ENCODE peak calls at places on chromosomes 2 and 18, in four cellular contexts. N, C, Q and D are unnamed samples.

GRCh38 chr18:68778280-68778875 is 19.5 kb upstream of the CCDC102B start:
- DNase-seq in N (no peak), C (no peak), Q (peak), D (no peak)

GRCh38 chr2:119929537-119929936 is 83.3 kb upstream of the EPB41L5 start:
- DNase-seq in N (no peak), C (no peak), Q (no peak), D (no peak)

GRCh38 chr2:36352024-36352398 is 3.6 kb upstream of the CRIM1 start:
- DNase-seq in N (no peak), C (peak), Q (peak), D (no peak)

GRCh38 chr18:25099838-25100393 is 252.1 kb downstream of the ZNF521 start:
- DNase-seq in N (no peak), C (peak), Q (peak), D (no peak)

GRCh38 chr2:127528487-127528886 is 2.2 kb upstream of the IWS1 start:
- DNase-seq in N (no peak), C (no peak), Q (no peak), D (no peak)

GRCh38 chr2:49045083-49045482 is 109.2 kb downstream of the FSHR start:
- DNase-seq in N (no peak), C (no peak), Q (no peak), D (no peak)

GRCh38 chr2:197888322-197888721 is 83.9 kb downstream of the PLCL1 start:
- DNase-seq in N (no peak), C (no peak), Q (no peak), D (no peak)

GRCh38 chr2:197548582-197548981 is 32.7 kb downstream of the MOB4 start:
- DNase-seq in N (no peak), C (no peak), Q (no peak), D (no peak)

GRCh38 chr2:63763336-63764056 is 78.2 kb upstream of the UGP2 start:
- DNase-seq in N (no peak), C (no peak), Q (peak), D (no peak)

GRCh38 chr2:61853086-61853847 is 593 bp downstream of the FAM161A start:
- DNase-seq in N (no peak), C (no peak), Q (peak), D (no peak)
- TF ChIP-seq CTCF in N (no peak), C (no peak), Q (no peak), D (no peak)

DNA sequence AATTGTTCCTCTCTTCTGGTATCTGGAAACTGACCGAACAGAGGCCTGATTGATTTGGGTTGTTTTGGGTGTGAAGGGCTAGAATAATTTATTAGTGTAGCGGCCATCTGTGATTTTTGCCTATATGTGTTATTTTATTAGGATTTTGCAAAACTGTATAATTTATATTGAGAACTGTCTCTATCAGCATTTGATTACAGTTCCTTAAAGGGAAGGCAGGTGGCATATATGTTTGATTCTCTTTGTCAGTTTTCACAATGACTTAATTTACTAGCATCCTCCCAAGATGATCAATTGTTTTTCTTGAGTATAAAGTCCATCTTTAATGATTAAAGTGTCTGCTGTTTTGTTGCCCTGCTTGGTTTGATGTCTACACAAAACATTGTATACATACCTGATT is 4.5 kb downstream of the NBEAL1 start:
- DNase-seq in N (no peak), C (no peak), Q (no peak), D (no peak)
- TF ChIP-seq CTCF in N (no peak), C (peak), Q (no peak), D (peak)

GRCh38 chr18:59697236-59697932 is at the start of gene CCBE1:
- DNase-seq in N (peak), C (peak), Q (peak), D (peak)
- TF ChIP-seq CTCF in N (peak), C (peak), Q (peak), D (peak)

GRCh38 chr2:229910832-229911412 is 10.9 kb downstream of the TRIP12 start:
- DNase-seq in N (no peak), C (no peak), Q (no peak), D (no peak)
- TF ChIP-seq CTCF in N (peak), C (peak), Q (peak), D (peak)

DNA sequence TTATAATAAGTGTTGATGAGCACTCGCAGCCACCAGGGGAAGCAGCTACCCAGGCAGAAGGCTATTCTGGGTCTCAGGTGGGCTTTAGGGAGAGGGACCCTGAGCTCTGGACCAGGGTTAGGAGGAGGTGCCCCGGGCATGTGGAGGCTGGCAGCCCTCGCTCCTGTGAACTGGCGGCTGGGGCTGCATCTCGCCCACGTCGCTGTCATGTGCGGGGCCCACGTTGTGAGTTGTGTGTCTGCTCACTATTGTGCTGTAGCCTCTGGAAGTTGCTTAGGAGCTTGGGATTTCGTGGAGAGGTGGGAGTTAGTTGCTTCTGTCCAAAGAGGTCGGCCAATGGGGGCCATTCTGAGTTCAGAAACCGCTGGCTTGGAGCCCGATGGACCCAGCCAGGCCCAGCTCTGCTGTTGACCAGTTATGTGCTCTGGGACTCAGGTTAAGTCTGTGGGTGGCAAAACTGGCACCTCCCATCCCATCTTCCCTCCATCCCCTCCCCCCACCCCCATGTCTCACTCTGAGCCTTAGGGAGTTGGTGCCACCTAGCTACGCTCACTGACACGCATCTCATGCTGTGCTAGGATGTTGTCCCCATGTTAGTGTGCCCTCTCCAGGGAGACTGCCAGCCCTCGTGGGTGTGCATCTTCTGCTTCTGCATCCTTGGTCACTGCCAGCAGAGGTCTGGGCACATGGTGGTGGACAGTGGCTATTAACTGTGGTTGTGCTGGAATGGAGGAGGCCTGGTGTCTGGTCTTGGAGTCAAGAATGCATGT is 18.5 kb downstream of the RRM2 start:
- DNase-seq in N (no peak), C (no peak), Q (no peak), D (no peak)
- TF ChIP-seq CTCF in N (no peak), C (peak), Q (no peak), D (no peak)